ENCODE peak calls at places on chromosomes 3 and 15, in four cellular contexts. V is T-helper 9 cell, J is activated T-cell treated with anti-CD3 and anti-CD28 coated beads for 1 hour, N is iris pigment epithelial cell. I is an unnamed sample.

GRCh38 chr3:58994746-58995330 is 55.0 kb downstream of the CFAP20DC start:
- DNase-seq in N (peak), V (no peak), J (no peak), I (peak)

GRCh38 chr15:57158589-57158988 is 217.7 kb upstream of the CGNL1 start:
- DNase-seq in N (peak), J (no peak), V (no peak), I (peak)

GRCh38 chr3:37824954-37825328 is 36.7 kb upstream of the CTDSPL start:
- DNase-seq in N (no peak), V (no peak), J (no peak), I (no peak)

GRCh38 chr3:73535137-73535536 is 89.6 kb downstream of the PDZRN3 start:
- DNase-seq in N (no peak), V (no peak), J (no peak), I (no peak)

GRCh38 chr15:101188517-101189340 is 63.1 kb downstream of the CHSY1 start:
- DNase-seq in J (no peak), N (peak), V (no peak), I (peak)

GRCh38 chr3:196528639-196529233 is 13.6 kb upstream of the SMCO1 start:
- DNase-seq in J (peak), N (peak), V (peak), I (peak)

GRCh38 chr15:55358471-55358870 is 39.4 kb downstream of the PIGB start:
- DNase-seq in J (no peak), N (no peak), V (no peak), I (no peak)

GRCh38 chr3:10852031-10852795 is 36.2 kb downstream of the SLC6A11 start:
- DNase-seq in J (no peak), N (no peak), V (no peak), I (no peak)

GRCh38 chr3:160368804-160369203 is 30.2 kb downstream of the IFT80 start:
- DNase-seq in N (no peak), V (no peak), J (no peak), I (no peak)

GRCh38 chr15:51089699-51090098 is 5.0 kb downstream of the TNFAIP8L3 start:
- DNase-seq in V (no peak), N (no peak), J (no peak), I (no peak)

GRCh38 chr3:14941871-14942270 is 5.5 kb upstream of the NR2C2 start:
- DNase-seq in N (no peak), J (no peak), V (no peak), I (no peak)

GRCh38 chr15:98997312-98997711 is 10.3 kb downstream of the PGPEP1L start:
- DNase-seq in J (no peak), N (no peak), V (no peak), I (no peak)

GRCh38 chr3:195906865-195907729 is 1.3 kb downstream of the TNK2 start:
- DNase-seq in V (peak), J (peak), N (no peak), I (no peak)

GRCh38 chr3:48634661-48635221 is 520 bp downstream of the SLC26A6 start:
- DNase-seq in V (peak), J (peak), N (peak), I (peak)

GRCh38 chr3:13706886-13707285 is 158.0 kb downstream of the FBLN2 start:
- DNase-seq in V (no peak), N (no peak), J (no peak), I (no peak)

GRCh38 chr3:13613343-13614190 is 64.6 kb downstream of the FBLN2 start:
- DNase-seq in V (no peak), J (no peak), N (no peak), I (no peak)

GRCh38 chr3:11080492-11080891 is 73.8 kb upstream of the HRH1 start:
- DNase-seq in N (no peak), V (no peak), J (no peak), I (peak)

GRCh38 chr3:111547645-111548044 is 5.6 kb downstream of the CD96 start:
- DNase-seq in J (no peak), V (peak), N (no peak), I (no peak)

GRCh38 chr3:97952280-97952679 is 20.0 kb downstream of the RIOX2 start:
- DNase-seq in N (peak), J (no peak), V (no peak), I (peak)

GRCh38 chr15:79595995-79596622 is 164.0 kb downstream of the MINAR1 start:
- DNase-seq in N (peak), V (no peak), J (no peak), I (peak)

GRCh38 chr15:59699810-59700431 is 10.8 kb upstream of the BNIP2 start:
- DNase-seq in N (peak), V (no peak), J (no peak), I (no peak)

GRCh38 chr3:58288011-58288728 is 17.9 kb upstream of the RPP14 start:
- DNase-seq in V (no peak), J (no peak), N (no peak), I (no peak)

GRCh38 chr3:18766971-18767370 is 341.8 kb upstream of the SATB1 start:
- DNase-seq in N (no peak), V (no peak), J (no peak), I (no peak)

GRCh38 chr3:121566773-121567172 is 976 bp upstream of the ARGFX start:
- DNase-seq in J (no peak), N (no peak), V (no peak), I (no peak)

GRCh38 chr15:67922971-67923646 is 83.3 kb upstream of the RNU6-1 start:
- DNase-seq in N (no peak), V (no peak), J (no peak), I (no peak)

GRCh38 chr3:182565916-182566524 is 227.3 kb upstream of the ATP11B start:
- DNase-seq in N (no peak), V (no peak), J (no peak), I (no peak)

GRCh38 chr15:98978153-98978552 is 29.4 kb downstream of the PGPEP1L start:
- DNase-seq in V (no peak), J (no peak), N (no peak), I (no peak)